ENCODE peak calls at places on chromosomes 16 and 17, in four cellular contexts. S is hepatocyte, B is spleen, P is PC-3. Q is an unnamed sample.

GRCh38 chr17:28949185-28950016 is 1.9 kb downstream of the PHF12 start:
- DNase-seq in S (peak; percentile 73), B (peak; percentile 95), P (peak; percentile 26), Q (no peak)

GRCh38 chr16:23501291-23501690 is 9.0 kb downstream of the GGA2 start:
- DNase-seq in B (no peak), S (no peak), P (no peak), Q (no peak)

GRCh38 chr17:45675892-45676291 is 108.2 kb upstream of the CRHR1 start:
- DNase-seq in P (no peak), B (no peak), S (no peak), Q (no peak)

GRCh38 chr17:19738757-19739156 is 9.3 kb downstream of the ALDH3A1 start:
- DNase-seq in S (no peak), B (no peak), P (no peak), Q (no peak)

GRCh38 chr17:59853168-59853918 is 39.4 kb downstream of the TUBD1 start:
- DNase-seq in S (peak; percentile 84), B (peak; percentile 80), P (peak; percentile 100), Q (peak; percentile 93)

GRCh38 chr16:47129755-47130435 is 13.8 kb downstream of the NETO2 start:
- DNase-seq in B (no peak), S (no peak), P (no peak), Q (no peak)

GRCh38 chr17:18967806-18968744 is 16.1 kb downstream of the SLC5A10 start:
- DNase-seq in B (no peak), S (peak; percentile 53), P (peak; percentile 60), Q (no peak)

GRCh38 chr17:2373179-2373578 is 27.7 kb downstream of the MNT start:
- DNase-seq in S (no peak), P (no peak), B (no peak), Q (no peak)

GRCh38 chr17:2364132-2365116 is 27.1 kb downstream of the SGSM2 start:
- DNase-seq in B (no peak), S (no peak), P (no peak), Q (peak; percentile 55)

GRCh38 chr16:87560428-87561199 is 41.7 kb upstream of the JPH3 start:
- DNase-seq in P (peak; percentile 65), B (no peak), S (no peak), Q (no peak)

GRCh38 chr17:82582208-82582607 is 62.7 kb downstream of the FOXK2 start:
- DNase-seq in B (no peak), S (no peak), P (no peak), Q (no peak)

DNA sequence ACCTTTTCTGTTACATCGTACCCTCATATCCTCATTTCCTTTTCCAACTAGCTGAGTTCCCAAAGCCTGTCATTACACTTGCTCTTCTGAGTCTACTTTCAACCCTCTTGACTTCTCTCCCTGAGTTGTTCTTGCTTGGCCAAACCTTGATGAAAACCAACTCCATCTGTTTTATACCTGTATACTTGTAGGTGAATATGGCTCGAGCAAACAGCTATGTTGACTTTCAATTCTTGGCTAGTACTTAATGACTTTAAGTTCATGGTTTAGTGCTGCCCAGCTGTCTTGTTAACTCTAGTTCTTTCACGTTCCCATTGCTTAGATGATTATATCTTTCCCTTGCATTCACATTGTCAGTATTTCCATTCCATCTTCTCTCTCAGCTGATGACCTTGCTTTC is 14.8 kb downstream of the TANC2 start:
- DNase-seq in S (no peak), P (no peak), B (no peak), Q (no peak)
- H3K9me3 ChIP-seq in S (peaks cover 10% of the 10 kb centered on the region), P (peaks cover 18% of the 10 kb centered on the region), B (peaks cover 45% of the 10 kb centered on the region), Q (peaks cover 17% of the 10 kb centered on the region)

DNA sequence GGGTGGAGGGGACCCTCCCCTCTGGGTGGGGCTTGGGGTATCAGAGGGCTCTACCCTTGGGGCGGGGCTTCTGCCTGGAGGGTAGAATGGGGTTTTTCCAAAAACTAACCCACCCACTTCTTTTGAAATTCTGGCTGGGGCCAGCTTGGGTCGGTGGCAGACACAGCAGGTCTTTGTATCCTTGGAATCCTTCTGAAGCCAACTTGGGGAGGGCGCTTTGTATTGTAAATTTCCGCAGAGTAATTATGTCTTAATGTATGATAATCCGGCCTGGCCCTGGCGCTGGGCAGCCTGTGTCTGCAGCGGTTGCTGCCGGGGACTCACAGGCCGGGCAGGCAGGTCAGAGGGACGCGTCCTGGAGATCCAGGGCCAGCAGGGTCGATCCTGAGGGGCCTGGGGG is 33.9 kb upstream of the GSE1 start:
- DNase-seq in B (no peak), P (no peak), S (no peak), Q (no peak)
- H3K4me3 ChIP-seq in B (no peak overlapping the region), P (no peak overlapping the region), S (no peak overlapping the region), Q (no peak overlapping the region)

GRCh38 chr16:89406277-89406888 is 84.0 kb downstream of the ANKRD11 start:
- DNase-seq in P (no peak), S (no peak), B (no peak), Q (no peak)
- H3K4me1 ChIP-seq in P (no peaks in the 10 kb centered on the region), S (peaks cover 80% of the 10 kb centered on the region), B (peaks cover 92% of the 10 kb centered on the region), Q (peaks cover 44% of the 10 kb centered on the region)

GRCh38 chr16:35311475-35311874 is 1852.1 kb downstream of the TP53TG3F start:
- DNase-seq in S (no peak), B (no peak), P (no peak), Q (no peak)
- H3K9me3 ChIP-seq in S (no peaks in the 10 kb centered on the region), B (peaks cover 53% of the 10 kb centered on the region), P (no peaks in the 10 kb centered on the region), Q (no peaks in the 10 kb centered on the region)

DNA sequence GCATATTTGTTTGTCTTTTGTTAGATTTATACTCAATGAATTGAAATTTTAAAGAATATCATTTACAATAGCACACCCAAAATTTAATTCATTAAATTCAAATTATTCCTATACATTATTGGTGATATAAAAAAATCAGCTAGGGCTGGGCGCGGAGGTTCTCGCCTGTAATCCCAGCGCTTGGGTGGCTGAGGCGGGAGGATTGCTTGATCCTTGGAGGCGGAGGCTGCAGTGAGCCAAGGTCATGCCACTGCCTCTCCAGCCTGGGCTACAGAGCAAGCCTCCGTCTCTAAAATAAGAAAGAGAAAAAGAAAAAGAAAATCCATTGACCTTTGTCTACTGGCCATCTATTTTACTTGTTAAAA is 4.5 kb upstream of the PRDM7 start:
- DNase-seq in S (no peak), P (no peak), B (no peak), Q (no peak)
- H3K4me3 ChIP-seq in S (no peak overlapping the region), P (peak overlapping the region; percentile 59), B (no peak overlapping the region), Q (peak overlapping the region; percentile 45)

GRCh38 chr17:66436643-66437042 is 134.2 kb downstream of the PRKCA start:
- DNase-seq in B (no peak), S (no peak), P (no peak), Q (no peak)
- H3K4me1 ChIP-seq in B (peaks cover 20% of the 10 kb centered on the region), S (peaks cover 9% of the 10 kb centered on the region), P (peaks cover 16% of the 10 kb centered on the region), Q (peaks cover 21% of the 10 kb centered on the region)

DNA sequence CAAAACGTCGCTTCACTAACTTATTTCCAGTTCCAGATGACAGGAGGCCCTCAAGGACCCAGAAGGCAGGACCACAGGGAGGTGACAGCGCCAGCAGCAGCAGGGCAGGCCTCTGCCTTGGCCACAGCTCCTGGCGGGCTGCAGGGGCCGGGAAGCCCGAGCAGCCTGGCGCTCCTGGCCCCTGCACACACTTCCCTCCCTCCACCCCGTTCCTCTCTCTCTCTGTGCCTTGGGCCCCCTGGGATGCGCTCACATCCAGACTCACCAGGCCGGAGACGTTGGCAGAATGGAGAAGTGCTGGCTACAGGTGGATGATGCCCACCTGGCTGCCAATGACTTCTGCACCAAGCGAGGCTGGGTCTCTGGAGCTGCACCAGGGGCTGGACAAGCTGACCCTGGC is 12.7 kb downstream of the ZNF594 start:
- DNase-seq in S (no peak), B (no peak), P (no peak), Q (no peak)
- H3K9me3 ChIP-seq in S (peaks cover 65% of the 10 kb centered on the region), B (peaks cover 100% of the 10 kb centered on the region), P (peaks cover 30% of the 10 kb centered on the region), Q (peaks cover 48% of the 10 kb centered on the region)

GRCh38 chr16:83271123-83271522 is 536.7 kb upstream of the HSBP1 start:
- DNase-seq in P (no peak), S (no peak), B (no peak), Q (no peak)
- H3K4me3 ChIP-seq in P (no peak overlapping the region), S (no peak overlapping the region), B (no peak overlapping the region), Q (no peak overlapping the region)

GRCh38 chr16:89407925-89408300 is 82.4 kb downstream of the ANKRD11 start:
- DNase-seq in S (peak; percentile 46), P (no peak), B (no peak), Q (no peak)
- H3K4me1 ChIP-seq in S (peaks cover 71% of the 10 kb centered on the region), P (no peaks in the 10 kb centered on the region), B (peaks cover 97% of the 10 kb centered on the region), Q (peaks cover 50% of the 10 kb centered on the region)

DNA sequence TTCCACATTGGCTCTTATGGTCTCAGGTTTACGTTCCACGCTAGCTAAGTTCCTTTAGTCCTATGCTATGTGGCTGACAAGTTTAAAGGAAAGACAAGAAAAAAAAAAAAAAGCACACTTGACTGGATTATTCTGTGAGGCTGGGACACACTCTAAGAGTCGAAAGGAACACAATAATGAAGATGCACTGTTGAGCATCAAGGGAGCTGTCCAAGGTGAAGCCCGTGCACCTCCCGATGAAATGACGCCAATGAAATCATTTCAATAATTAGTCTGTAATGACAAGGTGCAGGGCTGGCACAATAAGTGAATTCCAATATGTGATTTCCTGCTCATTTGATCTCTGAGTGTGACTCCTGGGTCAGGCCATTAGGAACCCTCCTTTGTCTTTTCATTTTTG is 232.9 kb downstream of the CDH13 start:
- DNase-seq in B (no peak), S (no peak), P (no peak), Q (no peak)
- H3K9me3 ChIP-seq in B (peaks cover 3% of the 10 kb centered on the region), S (no peaks in the 10 kb centered on the region), P (no peaks in the 10 kb centered on the region), Q (no peaks in the 10 kb centered on the region)

Q was measured in RWPE2.